ENCODE peak calls at places on chromosomes 7 and 10, in five cellular contexts. Y, Z, E, Q and W are unnamed samples.

GRCh38 chr10:28822719-28823464 is 145.6 kb downstream of the BAMBI start:
- DNase-seq in Q (no peak), E (no peak), Y (no peak), Z (no peak), W (no peak)

GRCh38 chr10:29011511-29011910 is 277.4 kb upstream of the LYZL1 start:
- DNase-seq in Y (no peak), Q (no peak), E (no peak), Z (no peak), W (no peak)

GRCh38 chr7:155212301-155213015 is 85.2 kb upstream of the INSIG1 start:
- DNase-seq in Z (no peak), Y (no peak), E (no peak), Q (no peak), W (no peak)

GRCh38 chr10:126902157-126902556 is 3.1 kb upstream of the DOCK1 start:
- DNase-seq in Y (peak; percentile 75), E (no peak), Z (no peak), Q (no peak), W (peak; percentile 75)

GRCh38 chr10:17068953-17069352 is 60.7 kb downstream of the CUBN start:
- DNase-seq in E (no peak), Y (no peak), Z (no peak), Q (no peak), W (no peak)

GRCh38 chr10:133125901-133126300 is 34.1 kb upstream of the KNDC1 start:
- DNase-seq in Z (no peak), E (no peak), Q (no peak), Y (no peak), W (no peak)

GRCh38 chr7:19107392-19108147 is 9.9 kb downstream of the TWIST1 start:
- DNase-seq in Y (peak; percentile 82), Z (peak; percentile 42), Q (no peak), E (no peak), W (no peak)

GRCh38 chr10:18066947-18067346 is 73.3 kb upstream of the CACNB2 start:
- DNase-seq in Z (no peak), E (no peak), Q (no peak), Y (peak; percentile 70), W (no peak)

GRCh38 chr7:135748770-135749169 is at the start of gene FAM180A:
- DNase-seq in E (no peak), Z (no peak), Y (peak; percentile 44), Q (no peak), W (no peak)

GRCh38 chr10:112754001-112754411 is 196.0 kb upstream of the TCF7L2 start:
- DNase-seq in Q (no peak), E (no peak), Y (no peak), Z (no peak), W (no peak)